ENCODE peak calls at places on chromosomes 16 and 17, in eight cellular contexts. X, E, T, J, D, N, C and I are unnamed samples.

GRCh38 chr16:27251561-27252205 is 16.9 kb downstream of the NSMCE1 start:
- DNase-seq in X (no peak), E (no peak), T (no peak), J (no peak), D (no peak), N (no peak), C (no peak), I (no peak)

GRCh38 chr17:12990041-12990808 is 27.6 kb downstream of the ELAC2 start:
- DNase-seq in X (no peak), E (peak), T (no peak), J (no peak), D (no peak), N (no peak), C (no peak), I (no peak)

GRCh38 chr16:85838381-85838780 is 38.9 kb downstream of the COX4I1 start:
- DNase-seq in X (no peak), E (peak), T (no peak), J (no peak), D (no peak), N (no peak), C (no peak), I (no peak)

GRCh38 chr16:66842765-66843164 is 1.4 kb upstream of the CA7 start:
- DNase-seq in X (no peak), E (no peak), T (no peak), J (no peak), D (no peak), N (no peak), C (no peak), I (no peak)

GRCh38 chr16:79897444-79898146 is 297.1 kb upstream of the MAF start:
- DNase-seq in X (no peak), E (no peak), T (peak), J (no peak), D (no peak), N (no peak), C (no peak), I (no peak)

GRCh38 chr17:49993423-49994037 is 1.5 kb downstream of the DLX3 start:
- DNase-seq in X (no peak), E (peak), T (no peak), J (no peak), D (peak), N (no peak), C (peak), I (no peak)

GRCh38 chr17:63529711-63530556 is 6.8 kb downstream of the KCNH6 start:
- DNase-seq in X (no peak), E (no peak), T (no peak), J (no peak), D (no peak), N (no peak), C (no peak), I (no peak)

GRCh38 chr17:76994237-76994637 is 126.0 kb downstream of the MGAT5B start:
- DNase-seq in X (no peak), E (no peak), T (no peak), J (no peak), D (no peak), N (no peak), C (peak), I (no peak)